ENCODE peak calls at places on chromosomes 12 and 14, in eight cellular contexts. One of them, this sample, is unnamed.

GRCh38 chr14:54182419-54183040 is 214.3 kb upstream of the CDKN3 start:
- DNase-seq in astrocyte of the hippocampus: peak
- DNase-seq in NCI-H2029: no peak
- DNase-seq in T-helper 17 cell: no peak
- DNase-seq in activated CD4-positive, alpha-beta T cell treated with anti-CD3 and anti-CD28 coated beads, Interleukin-2, amount 10 ng/mL, durations not matched to agents 7 days and 5 days: no peak
- DNase-seq in activated T-helper 1 cell treated with Interleukin-2 at 50 U/mL for 16 hours: no peak
- DNase-seq in BJ: no peak
- DNase-seq in left ventricle myocardium superior: no peak
- DNase-seq in this sample: no peak

GRCh38 chr12:84982888-84983287 is 53.2 kb downstream of the TSPAN19 start:
- DNase-seq in activated CD4-positive, alpha-beta T cell treated with anti-CD3 and anti-CD28 coated beads, Interleukin-2, amount 10 ng/mL, durations not matched to agents 7 days and 5 days: no peak
- DNase-seq in NCI-H2029: no peak
- DNase-seq in BJ: no peak
- DNase-seq in astrocyte of the hippocampus: no peak
- DNase-seq in T-helper 17 cell: no peak
- DNase-seq in activated T-helper 1 cell treated with Interleukin-2 at 50 U/mL for 16 hours: no peak
- DNase-seq in left ventricle myocardium superior: no peak
- DNase-seq in this sample: no peak

GRCh38 chr12:49232940-49233841 is 31.7 kb upstream of the TUBA1C start:
- DNase-seq in BJ: no peak
- DNase-seq in activated CD4-positive, alpha-beta T cell treated with anti-CD3 and anti-CD28 coated beads, Interleukin-2, amount 10 ng/mL, durations not matched to agents 7 days and 5 days: no peak
- DNase-seq in left ventricle myocardium superior: peak
- DNase-seq in activated T-helper 1 cell treated with Interleukin-2 at 50 U/mL for 16 hours: no peak
- DNase-seq in T-helper 17 cell: no peak
- DNase-seq in NCI-H2029: no peak
- DNase-seq in astrocyte of the hippocampus: peak
- DNase-seq in this sample: peak

GRCh38 chr14:104688755-104689619 is at the start of gene INF2:
- DNase-seq in activated CD4-positive, alpha-beta T cell treated with anti-CD3 and anti-CD28 coated beads, Interleukin-2, amount 10 ng/mL, durations not matched to agents 7 days and 5 days: peak
- DNase-seq in activated T-helper 1 cell treated with Interleukin-2 at 50 U/mL for 16 hours: peak
- DNase-seq in NCI-H2029: peak
- DNase-seq in left ventricle myocardium superior: peak
- DNase-seq in BJ: no peak
- DNase-seq in T-helper 17 cell: peak
- DNase-seq in astrocyte of the hippocampus: peak
- DNase-seq in this sample: peak

GRCh38 chr14:20332386-20332945 is 613 bp downstream of the CCNB1IP1 start:
- DNase-seq in T-helper 17 cell: no peak
- DNase-seq in activated CD4-positive, alpha-beta T cell treated with anti-CD3 and anti-CD28 coated beads, Interleukin-2, amount 10 ng/mL, durations not matched to agents 7 days and 5 days: no peak
- DNase-seq in BJ: no peak
- DNase-seq in astrocyte of the hippocampus: peak
- DNase-seq in NCI-H2029: no peak
- DNase-seq in left ventricle myocardium superior: no peak
- DNase-seq in activated T-helper 1 cell treated with Interleukin-2 at 50 U/mL for 16 hours: no peak
- DNase-seq in this sample: peak

GRCh38 chr12:56326533-56326932 is 7.3 kb downstream of the PAN2 start:
- DNase-seq in activated CD4-positive, alpha-beta T cell treated with anti-CD3 and anti-CD28 coated beads, Interleukin-2, amount 10 ng/mL, durations not matched to agents 7 days and 5 days: no peak
- DNase-seq in T-helper 17 cell: no peak
- DNase-seq in left ventricle myocardium superior: no peak
- DNase-seq in NCI-H2029: peak
- DNase-seq in activated T-helper 1 cell treated with Interleukin-2 at 50 U/mL for 16 hours: no peak
- DNase-seq in BJ: no peak
- DNase-seq in astrocyte of the hippocampus: no peak
- DNase-seq in this sample: no peak

GRCh38 chr12:5648692-5649338 is 216.9 kb downstream of the NTF3 start:
- DNase-seq in astrocyte of the hippocampus: peak
- DNase-seq in activated T-helper 1 cell treated with Interleukin-2 at 50 U/mL for 16 hours: no peak
- DNase-seq in activated CD4-positive, alpha-beta T cell treated with anti-CD3 and anti-CD28 coated beads, Interleukin-2, amount 10 ng/mL, durations not matched to agents 7 days and 5 days: no peak
- DNase-seq in NCI-H2029: peak
- DNase-seq in left ventricle myocardium superior: no peak
- DNase-seq in T-helper 17 cell: no peak
- DNase-seq in BJ: no peak
- DNase-seq in this sample: peak

GRCh38 chr12:25100203-25100602 is 94.8 kb downstream of the DNAI7 start:
- DNase-seq in activated T-helper 1 cell treated with Interleukin-2 at 50 U/mL for 16 hours: no peak
- DNase-seq in activated CD4-positive, alpha-beta T cell treated with anti-CD3 and anti-CD28 coated beads, Interleukin-2, amount 10 ng/mL, durations not matched to agents 7 days and 5 days: no peak
- DNase-seq in astrocyte of the hippocampus: no peak
- DNase-seq in BJ: no peak
- DNase-seq in NCI-H2029: no peak
- DNase-seq in T-helper 17 cell: no peak
- DNase-seq in left ventricle myocardium superior: no peak
- DNase-seq in this sample: no peak

GRCh38 chr14:77603654-77604270 is 12.7 kb downstream of the SPTLC2 start:
- DNase-seq in activated T-helper 1 cell treated with Interleukin-2 at 50 U/mL for 16 hours: no peak
- DNase-seq in BJ: no peak
- DNase-seq in T-helper 17 cell: no peak
- DNase-seq in activated CD4-positive, alpha-beta T cell treated with anti-CD3 and anti-CD28 coated beads, Interleukin-2, amount 10 ng/mL, durations not matched to agents 7 days and 5 days: no peak
- DNase-seq in NCI-H2029: no peak
- DNase-seq in left ventricle myocardium superior: no peak
- DNase-seq in astrocyte of the hippocampus: no peak
- DNase-seq in this sample: no peak

GRCh38 chr14:57245941-57246340 is 22.8 kb downstream of the EXOC5 start:
- DNase-seq in NCI-H2029: no peak
- DNase-seq in T-helper 17 cell: no peak
- DNase-seq in activated T-helper 1 cell treated with Interleukin-2 at 50 U/mL for 16 hours: no peak
- DNase-seq in activated CD4-positive, alpha-beta T cell treated with anti-CD3 and anti-CD28 coated beads, Interleukin-2, amount 10 ng/mL, durations not matched to agents 7 days and 5 days: no peak
- DNase-seq in left ventricle myocardium superior: no peak
- DNase-seq in BJ: no peak
- DNase-seq in astrocyte of the hippocampus: no peak
- DNase-seq in this sample: no peak

GRCh38 chr14:102777711-102778615 is 714 bp downstream of the TRAF3 start:
- DNase-seq in astrocyte of the hippocampus: peak
- DNase-seq in activated CD4-positive, alpha-beta T cell treated with anti-CD3 and anti-CD28 coated beads, Interleukin-2, amount 10 ng/mL, durations not matched to agents 7 days and 5 days: peak
- DNase-seq in BJ: no peak
- DNase-seq in T-helper 17 cell: peak
- DNase-seq in left ventricle myocardium superior: peak
- DNase-seq in activated T-helper 1 cell treated with Interleukin-2 at 50 U/mL for 16 hours: no peak
- DNase-seq in NCI-H2029: no peak
- DNase-seq in this sample: no peak

GRCh38 chr14:54187439-54187838 is 209.4 kb upstream of the CDKN3 start:
- DNase-seq in astrocyte of the hippocampus: no peak
- DNase-seq in activated CD4-positive, alpha-beta T cell treated with anti-CD3 and anti-CD28 coated beads, Interleukin-2, amount 10 ng/mL, durations not matched to agents 7 days and 5 days: no peak
- DNase-seq in activated T-helper 1 cell treated with Interleukin-2 at 50 U/mL for 16 hours: no peak
- DNase-seq in T-helper 17 cell: no peak
- DNase-seq in left ventricle myocardium superior: no peak
- DNase-seq in BJ: no peak
- DNase-seq in NCI-H2029: no peak
- DNase-seq in this sample: no peak

GRCh38 chr12:113149361-113150150 is at the start of gene CFAP73:
- DNase-seq in activated T-helper 1 cell treated with Interleukin-2 at 50 U/mL for 16 hours: no peak
- DNase-seq in NCI-H2029: peak
- DNase-seq in T-helper 17 cell: no peak
- DNase-seq in astrocyte of the hippocampus: peak
- DNase-seq in BJ: peak
- DNase-seq in left ventricle myocardium superior: peak
- DNase-seq in activated CD4-positive, alpha-beta T cell treated with anti-CD3 and anti-CD28 coated beads, Interleukin-2, amount 10 ng/mL, durations not matched to agents 7 days and 5 days: no peak
- DNase-seq in this sample: peak

This sample was measured in DMS79 treated with DMSO at 0.1 percent for 48 hours.